ENCODE peak calls at places on chromosome 5, in six cellular contexts. L is AG04450, O is tibial artery, R is HAP-1, Q is AG09319, H is RCC 7860. F is an unnamed sample.

GRCh38 chr5:31364881-31365636 is 166.8 kb downstream of the DROSHA start:
- DNase-seq in O (no peak), R (no peak), Q (peak), L (no peak), H (peak), F (peak)

GRCh38 chr5:103514381-103514780 is 48.2 kb downstream of the NUDT12 start:
- DNase-seq in O (no peak), Q (no peak), H (no peak), R (no peak), L (no peak), F (no peak)

GRCh38 chr5:116358911-116359418 is 215.7 kb downstream of the SEMA6A start:
- DNase-seq in L (no peak), O (no peak), Q (no peak), H (no peak), R (no peak), F (no peak)

GRCh38 chr5:156394642-156395393 is 67.9 kb downstream of the SGCD start:
- DNase-seq in O (no peak), Q (no peak), R (no peak), L (no peak), H (no peak), F (no peak)

GRCh38 chr5:132260714-132261615 is 3.5 kb downstream of the PDLIM4 start:
- DNase-seq in H (peak), L (peak), R (no peak), Q (peak), O (peak), F (peak)

GRCh38 chr5:124908603-124909451 is 162.4 kb upstream of the ZNF608 start:
- DNase-seq in Q (no peak), R (no peak), H (no peak), O (no peak), L (no peak), F (no peak)

GRCh38 chr5:73233053-73233460 is 60.1 kb downstream of the TMEM174 start:
- DNase-seq in H (no peak), O (no peak), R (no peak), L (no peak), Q (no peak), F (no peak)

GRCh38 chr5:147050172-147050571 is 171.6 kb upstream of the PPP2R2B start:
- DNase-seq in L (no peak), H (no peak), Q (no peak), O (no peak), R (no peak), F (no peak)

GRCh38 chr5:1413211-1413610 is 32.0 kb downstream of the SLC6A3 start:
- DNase-seq in L (no peak), O (no peak), H (no peak), R (peak), Q (no peak), F (no peak)

GRCh38 chr5:61320860-61321259 is 11.2 kb upstream of the ZSWIM6 start:
- DNase-seq in Q (no peak), O (no peak), H (no peak), L (no peak), R (no peak), F (no peak)

GRCh38 chr5:148805323-148806290 is 20.8 kb upstream of the ADRB2 start:
- DNase-seq in R (no peak), H (peak), L (no peak), Q (no peak), O (no peak), F (no peak)

GRCh38 chr5:135156715-135157404 is 122.8 kb upstream of the PITX1 start:
- DNase-seq in R (no peak), O (no peak), H (no peak), Q (no peak), L (no peak), F (no peak)

GRCh38 chr5:38046093-38046492 is 206.3 kb upstream of the GDNF start:
- DNase-seq in L (no peak), O (no peak), H (no peak), Q (no peak), R (no peak), F (no peak)

GRCh38 chr5:118580959-118581358 is 407.4 kb downstream of the DTWD2 start:
- DNase-seq in O (no peak), Q (peak), H (no peak), L (no peak), R (no peak), F (peak)

GRCh38 chr5:83531661-83532060 is 60.1 kb downstream of the VCAN start:
- DNase-seq in H (no peak), Q (no peak), R (peak), O (no peak), L (no peak), F (no peak)

GRCh38 chr5:88093765-88094164 is 174.9 kb downstream of the TMEM161B start:
- DNase-seq in R (no peak), H (no peak), Q (no peak), O (no peak), L (no peak), F (no peak)

GRCh38 chr5:68181039-68181599 is 34.4 kb upstream of the PIK3R1 start:
- DNase-seq in O (no peak), H (no peak), Q (no peak), L (no peak), R (no peak), F (no peak)

GRCh38 chr5:143418140-143418866 is 14.8 kb upstream of the NR3C1 start:
- DNase-seq in L (no peak), H (no peak), R (no peak), O (no peak), Q (no peak), F (no peak)

GRCh38 chr5:67315082-67315801 is 118.6 kb upstream of the CD180 start:
- DNase-seq in L (no peak), O (no peak), Q (no peak), R (no peak), H (peak), F (peak)

GRCh38 chr5:143209881-143210395 is 193.5 kb downstream of the NR3C1 start:
- DNase-seq in H (no peak), L (no peak), Q (no peak), R (no peak), O (no peak), F (no peak)

GRCh38 chr5:133562554-133562953 is 49.8 kb downstream of the FSTL4 start:
- DNase-seq in Q (no peak), L (no peak), O (no peak), R (no peak), H (no peak), F (no peak)

GRCh38 chr5:148991606-148992005 is 71.3 kb downstream of the SH3TC2 start:
- DNase-seq in L (no peak), H (peak), O (no peak), Q (no peak), R (no peak), F (no peak)

GRCh38 chr5:76660360-76660759 is 37.2 kb upstream of the F2RL2 start:
- DNase-seq in O (no peak), R (no peak), Q (no peak), L (no peak), H (no peak), F (no peak)

GRCh38 chr5:60184599-60184998 is 291.1 kb upstream of the PDE4D start:
- DNase-seq in R (no peak), H (no peak), L (no peak), Q (no peak), O (no peak), F (no peak)

GRCh38 chr5:134460551-134460950 is 48.9 kb upstream of the CDKN2AIPNL start:
- DNase-seq in H (no peak), R (no peak), Q (no peak), L (no peak), O (peak), F (no peak)

GRCh38 chr5:111134080-111134479 is 41.9 kb downstream of the WDR36 start:
- DNase-seq in L (peak), R (no peak), Q (peak), H (no peak), O (no peak), F (peak)

GRCh38 chr5:179124329-179124852 is 64.2 kb downstream of the ZNF354C start:
- DNase-seq in O (peak), R (no peak), L (no peak), Q (no peak), H (no peak), F (no peak)

GRCh38 chr5:51829691-51830090 is 446.4 kb downstream of the ISL1 start:
- DNase-seq in H (peak), L (no peak), R (no peak), O (no peak), Q (no peak), F (no peak)

GRCh38 chr5:132471006-132471907 is 19.3 kb downstream of the IRF1 start:
- DNase-seq in L (no peak), R (no peak), Q (no peak), H (peak), O (no peak), F (no peak)

GRCh38 chr5:54115768-54116403 is 194.5 kb downstream of the ARL15 start:
- DNase-seq in R (no peak), Q (no peak), L (no peak), H (no peak), O (no peak), F (no peak)

GRCh38 chr5:6501701-6502100 is 53.0 kb downstream of the UBE2QL1 start:
- DNase-seq in L (no peak), R (no peak), H (no peak), Q (no peak), O (no peak), F (no peak)

F was measured in stromal cell of bone marrow.